ENCODE peak calls at places on chromosomes 7 and 10, in six cellular contexts. P, I, Q, E, C and J are unnamed samples.

GRCh38 chr10:1461016-1461415 is 276.3 kb downstream of the ADARB2 start:
- DNase-seq in P (no peak), I (no peak), Q (no peak), E (no peak), C (no peak), J (no peak)

GRCh38 chr7:18505870-18506460 is 10.4 kb downstream of the HDAC9 start:
- DNase-seq in P (no peak), I (no peak), Q (peak), E (no peak), C (peak), J (no peak)

GRCh38 chr7:134140889-134141867 is 14.0 kb downstream of the LRGUK start:
- DNase-seq in P (no peak), I (peak), Q (peak), E (peak), C (peak), J (no peak)

GRCh38 chr7:81499262-81500116 is 270.4 kb downstream of the HGF start:
- DNase-seq in P (peak), I (peak), Q (peak), E (no peak), C (peak), J (no peak)

GRCh38 chr10:125341611-125342010 is 181.2 kb upstream of the CTBP2 start:
- DNase-seq in P (no peak), I (no peak), Q (no peak), E (no peak), C (no peak), J (no peak)

GRCh38 chr7:4951903-4952636 is 6.9 kb downstream of the MMD2 start:
- DNase-seq in P (no peak), I (no peak), Q (peak), E (no peak), C (peak), J (no peak)

GRCh38 chr10:36181421-36181820 is 539.3 kb upstream of the FZD8 start:
- DNase-seq in P (peak), I (no peak), Q (no peak), E (no peak), C (peak), J (no peak)

GRCh38 chr7:55266243-55266642 is 98.9 kb upstream of the LANCL2 start:
- DNase-seq in P (no peak), I (no peak), Q (no peak), E (no peak), C (no peak), J (no peak)

GRCh38 chr10:14571866-14572507 is 202.7 kb downstream of the FAM107B start:
- DNase-seq in P (no peak), I (no peak), Q (peak), E (peak), C (peak), J (peak)

GRCh38 chr7:108188724-108189123 is 58.6 kb upstream of the LAMB4 start:
- DNase-seq in P (no peak), I (no peak), Q (no peak), E (no peak), C (no peak), J (no peak)

GRCh38 chr10:100879741-100880360 is 32.9 kb upstream of the SLF2 start:
- DNase-seq in P (no peak), I (no peak), Q (no peak), E (no peak), C (no peak), J (no peak)

GRCh38 chr7:100822236-100823139 is 4.8 kb downstream of the EPHB4 start:
- DNase-seq in P (no peak), I (no peak), Q (no peak), E (no peak), C (no peak), J (no peak)

GRCh38 chr7:91628742-91629141 is 251.8 kb downstream of the MTERF1 start:
- DNase-seq in P (no peak), I (no peak), Q (no peak), E (no peak), C (no peak), J (no peak)

GRCh38 chr7:23100697-23101096 is 4.9 kb upstream of the KLHL7 start:
- DNase-seq in P (no peak), I (no peak), Q (peak), E (no peak), C (no peak), J (no peak)

GRCh38 chr7:36591643-36592042 is 132.7 kb downstream of the AOAH start:
- DNase-seq in P (no peak), I (no peak), Q (no peak), E (no peak), C (no peak), J (no peak)

GRCh38 chr10:44827431-44828006 is 83.6 kb upstream of the TMEM72 start:
- DNase-seq in P (no peak), I (no peak), Q (no peak), E (no peak), C (no peak), J (no peak)

GRCh38 chr7:52639981-52640380 is 395.5 kb upstream of the POM121L12 start:
- DNase-seq in P (no peak), I (no peak), Q (no peak), E (no peak), C (no peak), J (no peak)

GRCh38 chr7:134212576-134213546 is 85.7 kb downstream of the LRGUK start:
- DNase-seq in P (peak), I (no peak), Q (no peak), E (no peak), C (peak), J (no peak)

GRCh38 chr10:77531441-77532001 is 106.1 kb downstream of the KCNMA1 start:
- DNase-seq in P (no peak), I (peak), Q (peak), E (peak), C (peak), J (peak)

GRCh38 chr10:21002097-21002878 is 105.2 kb upstream of the NEBL start:
- DNase-seq in P (no peak), I (no peak), Q (no peak), E (no peak), C (peak), J (peak)

GRCh38 chr10:50937230-50937907 is 51.9 kb upstream of the A1CF start:
- DNase-seq in P (no peak), I (peak), Q (peak), E (no peak), C (peak), J (no peak)

GRCh38 chr10:122077311-122077875 is 88.4 kb downstream of the TACC2 start:
- DNase-seq in P (no peak), I (no peak), Q (no peak), E (no peak), C (no peak), J (no peak)

GRCh38 chr10:97153276-97153850 is 32.4 kb downstream of the SLIT1 start:
- DNase-seq in P (no peak), I (no peak), Q (no peak), E (no peak), C (no peak), J (no peak)

GRCh38 chr10:689433-690226 is at the start of gene DIP2C:
- DNase-seq in P (no peak), I (peak), Q (peak), E (peak), C (peak), J (no peak)

GRCh38 chr7:158834799-158835784 is 5.8 kb upstream of the ESYT2 start:
- DNase-seq in P (no peak), I (no peak), Q (no peak), E (no peak), C (no peak), J (no peak)

GRCh38 chr10:3494131-3494878 is 290.7 kb downstream of the KLF6 start:
- DNase-seq in P (no peak), I (no peak), Q (no peak), E (no peak), C (peak), J (no peak)

GRCh38 chr7:22724861-22725260 is 2.1 kb upstream of the IL6 start:
- DNase-seq in P (no peak), I (no peak), Q (no peak), E (no peak), C (no peak), J (no peak)

GRCh38 chr7:107502797-107503196 is 32.9 kb downstream of the GPR22 start:
- DNase-seq in P (no peak), I (no peak), Q (no peak), E (no peak), C (no peak), J (no peak)

GRCh38 chr10:3652886-3653285 is 132.1 kb downstream of the KLF6 start:
- DNase-seq in P (no peak), I (no peak), Q (no peak), E (no peak), C (peak), J (no peak)

GRCh38 chr7:112422842-112423496 is 27.3 kb upstream of the IFRD1 start:
- DNase-seq in P (peak), I (peak), Q (peak), E (peak), C (peak), J (peak)

GRCh38 chr10:128854965-128855364 is 612.1 kb upstream of the MGMT start:
- DNase-seq in P (no peak), I (no peak), Q (peak), E (peak), C (peak), J (peak)

GRCh38 chr7:112260941-112261340 is 54.4 kb downstream of the ZNF277 start:
- DNase-seq in P (no peak), I (no peak), Q (no peak), E (no peak), C (no peak), J (no peak)

GRCh38 chr7:57388761-57389160 is 61.2 kb upstream of the ZNF716 start:
- DNase-seq in P (no peak), I (no peak), Q (no peak), E (no peak), C (no peak), J (no peak)

GRCh38 chr7:114631249-114631822 is 216.7 kb downstream of the FOXP2 start:
- DNase-seq in P (no peak), I (no peak), Q (no peak), E (no peak), C (no peak), J (no peak)

GRCh38 chr7:157612664-157613561 is 276.1 kb downstream of the DNAJB6 start:
- DNase-seq in P (no peak), I (no peak), Q (peak), E (peak), C (peak), J (no peak)

GRCh38 chr7:117021366-117021765 is 68.1 kb downstream of the ST7 start:
- DNase-seq in P (no peak), I (no peak), Q (no peak), E (no peak), C (no peak), J (no peak)

GRCh38 chr10:133260895-133261725 is 15.6 kb downstream of the ADAM8 start:
- DNase-seq in P (no peak), I (no peak), Q (peak), E (peak), C (no peak), J (no peak)

GRCh38 chr7:151843181-151843580 is 33.7 kb downstream of the PRKAG2 start:
- DNase-seq in P (no peak), I (no peak), Q (no peak), E (no peak), C (peak), J (no peak)

GRCh38 chr7:136405931-136406777 is 429.0 kb upstream of the MTPN start:
- DNase-seq in P (peak), I (peak), Q (peak), E (no peak), C (peak), J (peak)

DNA sequence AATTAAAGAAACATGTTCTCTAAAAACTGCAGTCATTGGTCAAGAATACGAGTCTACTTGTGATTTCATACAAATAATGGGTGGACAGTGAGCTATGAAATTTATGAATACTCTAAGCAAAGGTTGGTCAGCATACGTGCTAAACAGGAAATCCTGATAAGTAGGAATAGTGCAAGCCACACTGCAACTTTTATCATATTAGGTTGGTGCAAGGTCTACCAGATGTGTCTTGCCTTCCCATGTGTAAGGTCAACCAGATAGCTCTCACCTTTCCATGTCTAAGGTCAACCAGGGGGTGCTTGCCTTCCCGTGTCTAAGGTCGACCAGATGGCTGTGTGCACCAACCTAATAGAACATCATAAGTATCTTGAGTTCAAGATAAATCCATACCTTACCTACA is 2.0 kb upstream of the ITGB1 start:
- DNase-seq in P (no peak), I (no peak), Q (no peak), E (no peak), C (peak), J (no peak)
- H3K4me3 ChIP-seq in P (peak), I (no peak), Q (no peak), E (no peak), C (peak), J (peak)

GRCh38 chr10:69092959-69093850 is 5.3 kb downstream of the SRGN start:
- DNase-seq in P (peak), I (peak), Q (peak), E (peak), C (peak), J (peak)
- TF ChIP-seq CTCF in P (peak), I (peak), Q (peak), E (peak), C (peak), J (peak)

DNA sequence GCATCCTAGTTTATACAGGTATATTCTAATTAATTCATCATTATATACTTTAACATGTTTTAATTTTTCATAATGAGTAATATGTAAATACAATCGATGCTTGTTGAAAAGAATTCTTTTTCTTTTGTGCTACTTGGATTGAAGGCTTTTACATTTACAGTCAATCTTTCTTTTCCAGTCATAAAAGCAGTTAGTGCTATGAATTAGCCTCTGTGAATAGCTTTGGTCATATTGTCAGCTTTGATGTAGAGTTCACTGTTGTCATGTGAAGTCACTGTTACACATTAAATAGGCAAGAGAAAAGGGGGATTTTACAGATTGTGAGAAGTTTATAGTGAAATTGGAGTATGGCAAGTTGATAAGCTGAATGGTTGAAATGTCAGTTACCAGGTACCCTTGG is 103.3 kb upstream of the FAM133B start:
- DNase-seq in P (no peak), I (no peak), Q (no peak), E (no peak), C (no peak), J (no peak)
- H3K4me3 ChIP-seq in P (no peak), I (no peak), Q (no peak), E (no peak), C (no peak), J (no peak)

GRCh38 chr7:1812693-1813393 is 142.8 kb downstream of the ELFN1 start:
- DNase-seq in P (no peak), I (no peak), Q (no peak), E (no peak), C (no peak), J (peak)
- TF ChIP-seq CTCF in P (no peak), I (peak), Q (no peak), E (no peak), C (peak), J (peak)

GRCh38 chr7:79982151-79982770 is 152.4 kb upstream of the GNAI1 start:
- DNase-seq in P (no peak), I (no peak), Q (no peak), E (no peak), C (peak), J (no peak)
- H3K4me3 ChIP-seq in P (no peak), I (no peak), Q (no peak), E (no peak), C (no peak), J (no peak)

GRCh38 chr7:37920305-37920618 is 178 bp upstream of the EPDR1 start:
- DNase-seq in P (no peak), I (no peak), Q (no peak), E (no peak), C (no peak), J (no peak)

GRCh38 chr7:37920619-37921339 is at the start of gene EPDR1:
- DNase-seq in P (no peak), I (peak), Q (peak), E (peak), C (no peak), J (no peak)

GRCh38 chr7:37916673-37917660 is at the start of gene SFRP4:
- DNase-seq in P (no peak), I (peak), Q (peak), E (peak), C (peak), J (no peak)

GRCh38 chr7:37916017-37916672 is 472 bp downstream of the SFRP4 start:
- DNase-seq in P (no peak), I (no peak), Q (peak), E (no peak), C (peak), J (no peak)

DNA sequence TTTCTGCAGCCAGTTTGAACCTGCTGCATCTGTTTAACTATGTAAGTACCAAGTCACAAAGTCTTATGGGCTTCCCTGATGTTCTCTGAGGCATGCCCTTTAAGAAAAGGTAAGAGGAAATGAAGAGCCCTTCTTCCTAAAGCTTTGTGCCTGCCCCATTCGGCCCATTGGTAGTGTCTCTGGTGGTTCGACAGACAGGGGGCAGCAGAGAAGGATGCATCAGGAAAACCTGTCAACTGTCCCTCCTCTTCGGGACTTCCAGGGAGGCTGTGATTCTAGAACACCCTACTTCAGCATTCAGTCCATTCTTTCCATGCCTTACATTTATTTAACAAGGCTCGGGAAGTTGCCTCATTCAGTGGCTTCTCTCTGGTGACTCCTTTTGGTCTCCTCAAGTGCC is 1.9 kb upstream of the SFRP4 start:
- DNase-seq in P (no peak), I (no peak), Q (no peak), E (no peak), C (no peak), J (no peak)
- TF ChIP-seq CTCF in P (peak), I (no peak), Q (no peak), E (no peak), C (no peak), J (peak)

GRCh38 chr7:105270117-105270516 is 118.6 kb downstream of the SRPK2 start:
- DNase-seq in P (no peak), I (no peak), Q (no peak), E (no peak), C (no peak), J (no peak)
- H3K4me3 ChIP-seq in P (no peak), I (no peak), Q (no peak), E (no peak), C (no peak), J (no peak)

GRCh38 chr7:38889872-38890432 is 19.0 kb downstream of the VPS41 start:
- DNase-seq in P (no peak), I (no peak), Q (no peak), E (no peak), C (no peak), J (no peak)
- TF ChIP-seq CTCF in P (no peak), I (no peak), Q (peak), E (no peak), C (no peak), J (peak)

DNA sequence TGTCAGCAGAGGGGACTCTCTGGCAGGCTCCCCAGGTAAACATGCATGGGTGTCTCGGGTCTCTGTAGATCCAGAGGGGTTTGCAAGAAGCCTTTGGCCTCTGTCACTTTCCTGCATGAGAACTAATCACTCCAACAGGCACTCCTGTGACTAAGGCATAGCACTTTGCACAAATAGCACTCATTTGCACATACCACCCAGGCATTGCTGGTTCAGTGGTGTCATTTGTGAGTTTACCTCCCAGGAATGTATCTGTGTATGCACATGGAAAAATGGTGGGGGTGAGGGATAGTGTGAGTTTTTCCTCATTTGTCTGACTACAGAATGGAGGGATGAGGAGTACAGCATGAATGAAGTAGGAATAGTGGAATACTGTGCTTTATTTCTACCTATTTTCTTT is 39.5 kb downstream of the CNNM1 start:
- DNase-seq in P (no peak), I (no peak), Q (no peak), E (no peak), C (no peak), J (no peak)
- H3K4me3 ChIP-seq in P (no peak), I (no peak), Q (no peak), E (no peak), C (no peak), J (no peak)